ENCODE peak calls at places on chromosome 18, in five cellular contexts. U is tibial nerve, N is right cardiac atrium, S is transverse colon, J is OCI-LY7. Z is an unnamed sample.

GRCh38 chr18:50287028-50287440 is 458 bp downstream of the CXXC1 start:
- DNase-seq in U (no peak), N (no peak), S (no peak), J (no peak), Z (no peak)

GRCh38 chr18:67104700-67105284 is 411.7 kb downstream of the DSEL start:
- DNase-seq in U (peak), N (peak), S (peak), J (peak), Z (peak)

GRCh38 chr18:77210249-77210648 is 39.4 kb upstream of the GALR1 start:
- DNase-seq in U (no peak), N (no peak), S (no peak), J (no peak), Z (peak)

GRCh38 chr18:79944126-79944731 is 7.2 kb downstream of the SLC66A2 start:
- DNase-seq in U (no peak), N (no peak), S (peak), J (no peak), Z (peak)

GRCh38 chr18:33152376-33152775 is 288.1 kb downstream of the CCDC178 start:
- DNase-seq in U (no peak), N (no peak), S (no peak), J (no peak), Z (no peak)

GRCh38 chr18:42078711-42079110 is 123.7 kb downstream of the PIK3C3 start:
- DNase-seq in U (no peak), N (no peak), S (no peak), J (no peak), Z (no peak)

GRCh38 chr18:6613581-6613980 is 115.9 kb upstream of the ARHGAP28 start:
- DNase-seq in U (no peak), N (no peak), S (no peak), J (no peak), Z (no peak)

GRCh38 chr18:41075212-41075611 is 879.8 kb upstream of the PIK3C3 start:
- DNase-seq in U (no peak), N (no peak), S (no peak), J (no peak), Z (no peak)

GRCh38 chr18:362914-363295 is 95.1 kb upstream of the THOC1 start:
- DNase-seq in U (no peak), N (no peak), S (no peak), J (no peak), Z (no peak)

GRCh38 chr18:1392865-1393734 is 488.4 kb downstream of the ADCYAP1 start:
- DNase-seq in U (no peak), N (no peak), S (no peak), J (no peak), Z (no peak)

GRCh38 chr18:8020133-8020846 is 453.2 kb downstream of the PTPRM start:
- DNase-seq in U (no peak), N (no peak), S (no peak), J (no peak), Z (no peak)

GRCh38 chr18:3152294-3152693 is 67.5 kb downstream of the MYOM1 start:
- DNase-seq in U (no peak), N (no peak), S (no peak), J (no peak), Z (no peak)

GRCh38 chr18:74331404-74331803 is 15.8 kb downstream of the C18orf63 start:
- DNase-seq in U (peak), N (no peak), S (no peak), J (no peak), Z (no peak)

GRCh38 chr18:50638623-50639398 is 78.9 kb downstream of the MAPK4 start:
- DNase-seq in U (no peak), N (no peak), S (no peak), J (no peak), Z (no peak)

GRCh38 chr18:26546875-26547301 is 1.5 kb downstream of the KCTD1 start:
- DNase-seq in U (no peak), N (no peak), S (no peak), J (no peak), Z (no peak)
- H3K4me3 ChIP-seq in U (peak), N (peak), S (no peak), J (no peak), Z (no peak)

GRCh38 chr18:48833701-48834394 is 116.9 kb downstream of the SMAD7 start:
- DNase-seq in U (no peak), N (peak), S (peak), J (peak), Z (no peak)
- H3K4me3 ChIP-seq in U (no peak), N (no peak), S (no peak), J (peak), Z (no peak)

GRCh38 chr18:23982154-23983071 is 32.1 kb upstream of the TTC39C start:
- DNase-seq in U (peak), N (peak), S (peak), J (no peak), Z (no peak)

GRCh38 chr18:23977103-23977502 is 37.5 kb upstream of the TTC39C start:
- DNase-seq in U (no peak), N (no peak), S (no peak), J (no peak), Z (no peak)

GRCh38 chr18:23977709-23978483 is 36.7 kb upstream of the TTC39C start:
- DNase-seq in U (no peak), N (no peak), S (no peak), J (no peak), Z (peak)

GRCh38 chr18:23986610-23987359 is 27.8 kb upstream of the TTC39C start:
- DNase-seq in U (no peak), N (no peak), S (no peak), J (no peak), Z (no peak)

DNA sequence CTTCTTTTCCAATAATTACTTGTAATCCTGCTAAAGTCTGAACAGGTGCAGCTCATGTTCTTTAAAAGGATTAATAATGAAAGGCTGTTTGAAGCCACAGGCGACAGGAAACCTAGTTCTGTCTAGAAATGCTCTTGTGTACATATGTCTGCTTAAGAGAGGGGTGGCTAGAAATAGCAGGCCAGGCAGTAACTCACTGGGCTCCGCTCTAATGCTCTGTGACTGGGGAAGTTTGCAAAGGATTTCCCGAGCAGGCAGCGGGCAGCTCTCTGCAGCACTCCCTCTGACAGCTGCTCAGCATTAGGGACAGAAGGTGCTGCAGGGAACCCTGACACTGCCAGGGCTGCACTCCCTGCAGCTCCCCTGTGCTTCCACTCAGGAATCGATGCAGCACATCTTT is 33.2 kb upstream of the TTC39C start:
- DNase-seq in U (no peak), N (no peak), S (no peak), J (peak), Z (no peak)
- H3K4me3 ChIP-seq in U (no peak), N (no peak), S (no peak), J (no peak), Z (no peak)

GRCh38 chr18:35826477-35826876 is 146.0 kb upstream of the RMP24 start:
- DNase-seq in U (no peak), N (no peak), S (no peak), J (no peak), Z (no peak)
- H3K4me3 ChIP-seq in U (no peak), N (no peak), S (no peak), J (no peak), Z (no peak)

DNA sequence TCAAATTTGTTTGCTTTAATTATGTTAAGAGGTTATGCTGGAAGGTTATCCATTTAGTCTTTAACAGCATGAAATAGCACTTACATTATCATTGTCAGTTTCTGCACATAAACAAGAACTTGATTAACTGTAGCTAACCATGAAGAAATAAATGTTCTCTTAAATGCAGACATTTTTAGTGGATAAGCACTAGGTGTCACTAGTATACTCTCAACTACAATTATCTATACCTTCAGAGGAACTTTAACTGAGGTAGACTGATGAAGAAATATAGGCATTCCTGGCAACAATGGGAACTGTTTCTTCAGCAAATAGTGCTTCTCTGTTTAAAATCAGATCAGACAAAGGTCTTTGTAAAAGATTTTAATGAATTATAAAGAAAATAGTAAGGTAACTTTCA is 178.8 kb upstream of the CHST9 start:
- DNase-seq in U (no peak), N (no peak), S (no peak), J (peak), Z (no peak)
- H3K4me3 ChIP-seq in U (no peak), N (no peak), S (no peak), J (no peak), Z (no peak)

DNA sequence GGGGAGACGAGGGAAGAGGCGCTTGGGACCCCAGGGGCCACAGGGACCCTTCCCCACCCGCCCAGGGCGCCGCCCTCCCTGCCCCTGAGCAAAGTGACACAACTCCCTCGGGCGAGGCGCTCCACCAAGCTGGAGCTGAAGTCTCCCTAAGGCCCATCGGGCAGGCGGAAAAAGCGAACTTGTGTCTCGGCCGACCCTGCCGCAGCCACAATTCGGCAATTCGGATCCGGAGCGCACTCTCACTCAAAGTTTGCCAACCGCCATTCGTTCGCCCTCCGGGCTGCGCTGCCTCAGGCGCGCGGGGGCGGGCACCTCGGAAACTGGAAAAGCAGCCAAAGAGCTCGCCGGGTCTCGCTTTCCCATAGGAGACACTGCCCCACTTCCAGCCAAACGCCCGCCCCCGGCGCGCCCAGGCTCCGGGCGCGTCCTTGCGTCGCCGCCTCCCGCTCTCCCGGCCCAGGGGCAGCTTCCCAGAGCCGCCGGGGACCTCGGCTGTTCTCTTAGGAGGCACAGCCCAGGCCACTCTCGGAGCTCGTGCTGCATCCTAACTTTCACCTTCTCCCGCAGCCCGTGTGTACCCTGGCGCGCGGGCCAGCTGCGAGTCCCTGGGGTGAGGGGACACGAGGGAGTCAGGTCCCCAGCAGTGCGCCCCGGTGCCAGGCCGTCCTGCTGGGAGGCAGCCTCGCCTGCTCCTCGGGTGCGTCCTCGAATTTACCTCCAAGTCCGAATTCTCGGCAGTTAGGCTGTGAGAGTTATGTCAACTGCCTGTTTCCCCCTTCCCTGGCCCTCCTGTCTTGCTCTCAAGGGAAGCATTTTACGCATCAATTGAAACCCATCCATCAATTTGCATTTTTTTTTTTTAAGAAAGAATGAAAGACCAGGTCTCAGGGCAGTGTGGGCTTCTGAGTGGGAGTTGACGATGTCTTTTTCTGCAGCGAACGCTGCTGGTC is 1.4 kb upstream of the KCTD1 start:
- DNase-seq in U (peak), N (peak), S (peak), J (peak), Z (peak)
- H3K4me3 ChIP-seq in U (peak), N (peak), S (peak), J (peak), Z (peak)

GRCh38 chr18:43129946-43130523 is 14.6 kb upstream of the RIT2 start:
- DNase-seq in U (no peak), N (peak), S (no peak), J (no peak), Z (peak)
- H3K4me3 ChIP-seq in U (no peak), N (peak), S (no peak), J (no peak), Z (peak)

DNA sequence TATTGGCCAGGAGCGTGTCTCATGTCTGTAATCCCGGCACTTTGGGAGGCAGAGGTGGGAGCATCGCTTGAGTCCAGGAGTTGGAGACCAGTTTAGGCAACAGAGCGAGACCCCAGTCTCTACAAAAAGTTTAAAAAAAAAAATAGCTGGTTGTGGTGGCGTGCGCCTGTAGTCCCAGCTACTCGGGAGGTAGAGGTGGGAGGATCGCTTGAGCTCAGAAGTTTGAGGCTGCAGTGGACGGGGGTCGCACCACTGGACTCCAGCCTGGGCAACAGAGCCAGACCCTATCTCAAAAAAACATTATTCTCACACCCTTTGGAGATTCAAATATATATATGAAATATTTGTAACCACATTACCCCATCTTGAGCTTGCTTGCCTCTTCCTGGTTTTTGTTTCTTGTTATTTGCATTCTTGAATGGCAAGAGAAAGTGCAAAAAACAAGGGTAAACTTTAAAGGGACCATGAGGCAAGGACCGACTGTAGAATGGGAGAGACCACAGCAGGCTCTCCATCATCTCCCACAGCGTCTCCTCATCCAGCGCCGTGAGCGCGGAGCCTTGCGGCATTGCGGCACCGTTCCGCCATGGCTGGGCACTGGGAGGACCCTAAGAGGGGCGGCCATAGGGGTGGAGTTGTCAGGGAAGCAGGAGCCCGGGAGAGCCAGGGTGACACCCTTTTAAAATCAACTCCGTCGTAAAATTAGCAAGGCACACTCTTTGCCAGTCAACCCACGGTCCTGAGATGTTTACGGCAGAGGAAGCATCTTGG is 1.4 kb downstream of the ELP2 start:
- DNase-seq in U (no peak), N (no peak), S (no peak), J (no peak), Z (no peak)
- H3K4me3 ChIP-seq in U (peak), N (peak), S (no peak), J (peak), Z (peak)

Z was measured in DND-41.